ENCODE peak calls at places on chromosomes 3 and 15, in four cellular contexts. Y is Peyer's patch, Z is astrocyte, M is AG04450. Q is an unnamed sample.

GRCh38 chr3:123287051-123287961 is 85.6 kb downstream of the SEC22A start:
- DNase-seq in Y (no peak), M (no peak), Z (no peak), Q (no peak)

GRCh38 chr15:82952156-82953081 is at the start of gene HOMER2:
- DNase-seq in M (no peak), Y (no peak), Z (peak), Q (no peak)

GRCh38 chr3:196111939-196112386 is 30.1 kb upstream of the TFRC start:
- DNase-seq in M (no peak), Z (no peak), Y (no peak), Q (no peak)

GRCh38 chr15:94229591-94230365 is 1.6 kb upstream of the MCTP2 start:
- DNase-seq in Y (peak), Z (no peak), M (no peak), Q (no peak)

GRCh38 chr3:67109651-67110204 is 111.6 kb downstream of the KBTBD8 start:
- DNase-seq in Y (no peak), Z (peak), M (peak), Q (no peak)

GRCh38 chr15:74802862-74803447 is 9.7 kb upstream of the LMAN1L start:
- DNase-seq in Z (no peak), M (no peak), Y (no peak), Q (no peak)

GRCh38 chr3:49699281-49699723 is 9.9 kb downstream of the RNF123 start:
- DNase-seq in Z (no peak), M (no peak), Y (no peak), Q (no peak)

GRCh38 chr15:90035095-90035834 is 34.1 kb downstream of the ZNF710 start:
- DNase-seq in Z (peak), M (no peak), Y (peak), Q (no peak)

GRCh38 chr3:129016725-129017530 is 15.8 kb downstream of the EFCC1 start:
- DNase-seq in Z (peak), Y (peak), M (no peak), Q (no peak)

GRCh38 chr3:21043139-21043538 is 707.9 kb downstream of the ZNF385D start:
- DNase-seq in Y (no peak), M (no peak), Z (no peak), Q (no peak)
- TF ChIP-seq CTCF in Y (no peak), M (no peak), Z (no peak), Q (no peak)

DNA sequence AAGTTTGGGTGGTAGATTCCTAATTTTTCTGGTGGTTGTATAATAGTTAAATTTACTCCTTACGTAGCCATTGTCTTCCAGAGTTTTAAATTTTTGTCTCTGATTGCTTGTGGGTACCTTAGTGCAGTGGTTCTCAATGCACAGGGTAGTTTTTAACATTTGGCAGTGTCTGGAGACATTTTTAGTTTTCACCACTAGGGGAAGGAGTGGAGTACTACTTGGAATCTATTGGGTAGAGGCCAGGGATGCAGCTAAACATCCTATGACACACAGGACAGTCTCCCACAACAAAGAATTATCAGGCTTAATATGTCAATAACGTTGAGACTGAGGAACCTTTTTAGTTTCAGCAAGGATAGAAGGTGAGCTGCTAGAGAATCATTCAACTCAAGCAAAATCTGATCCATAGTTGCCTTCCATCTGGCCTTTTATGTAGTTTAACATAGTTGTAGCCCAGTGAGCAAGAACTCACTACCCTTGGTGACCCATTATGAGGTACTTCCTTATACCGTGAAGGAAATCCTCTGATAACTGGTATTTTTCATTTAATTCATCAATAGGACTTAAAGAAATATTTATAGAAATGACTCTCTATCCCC is 8.6 kb upstream of the STX19 start:
- DNase-seq in M (peak), Z (peak), Y (no peak), Q (no peak)
- TF ChIP-seq CTCF in M (peak), Z (peak), Y (no peak), Q (no peak)

GRCh38 chr3:56987238-56987932 is 73.1 kb upstream of the SPATA12 start:
- DNase-seq in Z (no peak), M (no peak), Y (no peak), Q (no peak)
- TF ChIP-seq CTCF in Z (peak), M (peak), Y (no peak), Q (no peak)

GRCh38 chr3:36741285-36741684 is 23.1 kb downstream of the DCLK3 start:
- DNase-seq in Z (no peak), M (no peak), Y (no peak), Q (no peak)
- TF ChIP-seq CTCF in Z (peak), M (peak), Y (no peak), Q (no peak)

GRCh38 chr3:18843188-18843587 is 305.1 kb upstream of the KCNH8 start:
- DNase-seq in Y (no peak), Z (no peak), M (no peak), Q (no peak)

GRCh38 chr3:18853269-18853668 is 295.0 kb upstream of the KCNH8 start:
- DNase-seq in Z (no peak), Y (no peak), M (no peak), Q (no peak)

GRCh38 chr3:18843930-18844329 is 304.4 kb upstream of the KCNH8 start:
- DNase-seq in Y (no peak), Z (no peak), M (no peak), Q (no peak)

GRCh38 chr3:18847583-18848197 is 300.6 kb upstream of the KCNH8 start:
- DNase-seq in Z (no peak), M (no peak), Y (no peak), Q (no peak)
- TF ChIP-seq CTCF in Z (no peak), M (no peak), Y (no peak), Q (no peak)

GRCh38 chr15:86115138-86115801 is 35.6 kb downstream of the AGBL1 start:
- DNase-seq in Z (peak), M (no peak), Y (no peak), Q (no peak)
- TF ChIP-seq CTCF in Z (peak), M (no peak), Y (no peak), Q (no peak)

DNA sequence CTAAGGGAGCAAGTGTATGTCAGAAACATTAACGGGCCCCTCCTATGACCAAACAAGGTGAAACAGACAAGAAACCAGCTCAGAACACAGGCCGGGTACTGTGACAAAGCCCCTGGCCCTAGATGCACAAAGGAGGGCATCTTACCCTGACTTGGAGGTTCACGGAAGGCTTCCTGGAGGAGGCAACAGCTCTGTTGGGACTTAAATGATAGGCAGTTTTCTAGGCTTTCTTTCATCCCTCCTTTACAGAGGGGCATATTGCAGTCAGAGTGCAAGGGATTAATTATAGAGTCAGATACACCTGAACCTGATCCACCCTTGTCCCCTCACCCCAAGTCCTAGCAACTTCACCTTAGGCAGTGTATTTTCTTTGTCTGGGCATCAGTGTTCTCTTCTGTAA is 8.4 kb downstream of the EPHB3 start:
- DNase-seq in M (no peak), Y (no peak), Z (no peak), Q (no peak)
- TF ChIP-seq CTCF in M (no peak), Y (no peak), Z (no peak), Q (no peak)

GRCh38 chr3:20729185-20729584 is 543.2 kb upstream of the SGO1 start:
- DNase-seq in Y (no peak), Z (no peak), M (no peak), Q (no peak)
- TF ChIP-seq CTCF in Y (no peak), Z (no peak), M (no peak), Q (no peak)

DNA sequence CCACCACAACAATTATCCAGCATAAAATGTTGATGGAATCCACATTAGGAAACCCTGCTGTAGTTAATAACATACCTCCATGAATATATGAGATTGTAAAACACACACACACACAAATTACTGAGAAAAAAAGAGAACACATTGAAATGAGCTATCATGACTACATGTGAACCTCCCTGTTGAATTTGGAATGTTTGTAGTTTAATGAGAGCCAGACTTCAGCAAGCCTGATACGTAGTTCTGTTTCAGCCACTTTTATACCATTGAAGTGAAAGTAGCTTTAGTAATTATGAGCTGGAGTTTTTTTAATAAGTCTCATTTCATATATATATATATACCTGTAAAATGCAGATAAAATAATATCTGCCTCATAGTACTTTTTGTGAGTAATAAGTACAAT is 1146.4 kb downstream of the NAALADL2 start:
- DNase-seq in M (no peak), Z (no peak), Y (no peak), Q (no peak)
- TF ChIP-seq CTCF in M (no peak), Z (no peak), Y (no peak), Q (no peak)

DNA sequence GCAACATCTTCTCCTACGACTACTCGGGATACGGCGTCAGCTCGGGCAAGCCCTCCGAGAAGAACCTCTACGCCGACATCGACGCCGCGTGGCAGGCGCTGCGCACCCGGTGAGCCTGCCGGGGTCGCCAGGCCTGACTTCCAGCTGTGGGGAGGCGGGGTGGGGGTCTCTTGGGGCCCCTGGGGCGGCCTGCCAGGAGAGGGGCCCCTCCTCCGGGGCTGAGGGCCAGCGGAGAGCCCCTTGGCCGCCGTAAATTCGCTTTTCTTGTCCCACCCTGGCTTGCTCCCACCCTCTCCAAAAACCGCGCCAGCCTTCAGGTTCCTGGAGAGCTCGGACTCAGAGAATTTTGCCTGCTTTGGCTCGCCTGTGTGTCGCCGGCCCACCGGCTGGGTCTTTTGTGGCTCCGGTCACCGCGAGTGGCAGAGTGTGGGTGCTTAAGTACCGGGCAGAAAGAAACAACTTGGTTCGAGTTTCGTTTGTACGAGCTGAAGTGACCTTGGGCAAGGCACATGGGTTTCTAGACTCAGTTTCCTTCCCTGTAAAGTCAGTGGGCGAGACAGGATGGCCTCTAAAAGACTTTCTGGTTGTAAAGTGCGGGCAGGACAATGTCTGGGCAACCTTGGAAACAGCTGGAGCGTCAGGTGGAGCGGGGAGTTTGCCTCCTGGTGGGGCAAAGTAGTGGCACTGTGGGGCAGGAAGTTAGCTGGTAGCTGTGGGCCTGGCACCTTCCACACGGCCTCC is 971 bp downstream of the ABHD17C start:
- DNase-seq in Z (no peak), Y (peak), M (no peak), Q (no peak)
- TF ChIP-seq CTCF in Z (no peak), Y (no peak), M (peak), Q (no peak)